ENCODE peak calls at places on chromosomes 7 and 10, in five cellular contexts. Q, X, J, W and F are unnamed samples.

GRCh38 chr10:110770243-110770642 is 101.5 kb upstream of the PDCD4 start:
- DNase-seq in J (no peak), Q (no peak), X (no peak), W (no peak), F (no peak)

GRCh38 chr7:106486331-106486730 is 174.6 kb downstream of the CCDC71L start:
- DNase-seq in W (no peak), Q (no peak), X (no peak), J (no peak), F (no peak)

GRCh38 chr10:484441-484924 is 205.0 kb downstream of the DIP2C start:
- DNase-seq in W (no peak), J (peak), Q (no peak), X (peak), F (no peak)

GRCh38 chr10:114714281-114714741 is 56.2 kb upstream of the ABLIM1 start:
- DNase-seq in J (no peak), W (no peak), Q (no peak), X (no peak), F (peak)

GRCh38 chr10:15103513-15103912 is 6.4 kb downstream of the RPP38 start:
- DNase-seq in Q (no peak), J (no peak), X (no peak), W (no peak), F (no peak)

GRCh38 chr10:77485847-77486246 is 151.8 kb downstream of the KCNMA1 start:
- DNase-seq in Q (no peak), X (no peak), W (no peak), J (no peak), F (no peak)

GRCh38 chr10:108970016-108970415 is 953.3 kb downstream of the XPNPEP1 start:
- DNase-seq in Q (no peak), W (no peak), J (no peak), X (peak), F (no peak)

GRCh38 chr10:124517466-124517865 is 55.8 kb downstream of the LHPP start:
- DNase-seq in Q (no peak), W (no peak), X (no peak), J (peak), F (no peak)

GRCh38 chr10:118210276-118210675 is 131.8 kb downstream of the FAM204A start:
- DNase-seq in X (no peak), J (no peak), Q (no peak), W (no peak), F (no peak)

GRCh38 chr10:49001402-49001801 is 61.8 kb upstream of the LRRC18 start:
- DNase-seq in Q (no peak), X (no peak), W (no peak), J (no peak), F (no peak)

GRCh38 chr7:157432957-157433576 is 96.3 kb downstream of the DNAJB6 start:
- DNase-seq in W (peak), Q (no peak), J (peak), X (peak), F (no peak)

GRCh38 chr10:76428541-76429330 is 997.3 kb downstream of the LRMDA start:
- DNase-seq in X (no peak), W (no peak), J (no peak), Q (no peak), F (peak)

GRCh38 chr10:114825513-114826253 is 4.1 kb downstream of the FHIP2A start:
- DNase-seq in W (no peak), Q (no peak), X (peak), J (no peak), F (peak)

GRCh38 chr10:35421553-35422178 is 85.4 kb downstream of the CCNY start:
- DNase-seq in W (no peak), J (no peak), Q (no peak), X (no peak), F (peak)

GRCh38 chr10:17227367-17228080 is 517 bp upstream of the VIM start:
- DNase-seq in Q (no peak), X (peak), W (no peak), J (no peak), F (no peak)

GRCh38 chr7:129480674-129481363 is 21.5 kb upstream of the SMKR1 start:
- DNase-seq in X (no peak), J (no peak), Q (no peak), W (no peak), F (no peak)

GRCh38 chr10:5958077-5958476 is 19.3 kb downstream of the IL15RA start:
- DNase-seq in W (no peak), X (no peak), Q (no peak), J (no peak), F (peak)